ENCODE peak calls at places on chromosomes 2 and 18, in five cellular contexts. Y is CD4-positive, alpha-beta T cell; U is left ventricle myocardium inferior; X is heart left ventricle; T is DND-41. K is an unnamed sample.

GRCh38 chr2:172858473-172858745 is 122.8 kb downstream of the RAPGEF4 start:
- DNase-seq in Y (no peak), U (no peak), T (no peak), X (no peak), K (no peak)

GRCh38 chr2:55063226-55063625 is 13.0 kb upstream of the RTN4 start:
- DNase-seq in T (no peak), U (no peak), X (no peak), Y (no peak), K (no peak)

GRCh38 chr2:124563415-124563814 is 538.3 kb downstream of the CNTNAP5 start:
- DNase-seq in X (no peak), Y (no peak), T (no peak), U (no peak), K (no peak)

GRCh38 chr2:127685410-127686110 is 10.2 kb upstream of the LIMS2 start:
- DNase-seq in Y (no peak), X (no peak), T (no peak), U (no peak), K (no peak)

GRCh38 chr2:151576080-151576479 is 158.2 kb downstream of the NEB start:
- DNase-seq in U (no peak), Y (no peak), X (no peak), T (no peak), K (no peak)

GRCh38 chr2:174718591-174718990 is 45.7 kb downstream of the CHRNA1 start:
- DNase-seq in U (no peak), X (no peak), T (no peak), Y (no peak), K (no peak)

GRCh38 chr2:234682492-234683228 is 185.8 kb upstream of the ARL4C start:
- DNase-seq in T (no peak), U (no peak), Y (no peak), X (no peak), K (no peak)

GRCh38 chr2:223086360-223086981 is 34.5 kb downstream of the KCNE4 start:
- DNase-seq in U (no peak), T (no peak), Y (no peak), X (no peak), K (no peak)

GRCh38 chr18:68520406-68521075 is 194.4 kb downstream of the TMX3 start:
- DNase-seq in T (no peak), U (no peak), X (no peak), Y (no peak), K (no peak)

GRCh38 chr2:37802899-37803379 is 122.1 kb upstream of the RMDN2 start:
- DNase-seq in U (no peak), Y (no peak), X (no peak), T (no peak), K (no peak)

GRCh38 chr18:60892855-60893254 is 440.4 kb upstream of the CDH20 start:
- DNase-seq in Y (no peak), T (no peak), U (no peak), X (no peak), K (no peak)

GRCh38 chr2:20525041-20526035 is 78.5 kb downstream of the RHOB start:
- DNase-seq in T (no peak), Y (no peak), U (no peak), X (peak; percentile 38), K (peak; percentile 89)

GRCh38 chr2:10584242-10584753 is 105.5 kb downstream of the NOL10 start:
- DNase-seq in X (no peak), T (no peak), Y (no peak), U (no peak), K (no peak)

GRCh38 chr18:49664086-49664890 is 102.4 kb downstream of the LIPG start:
- DNase-seq in Y (no peak), X (peak; percentile 61), T (no peak), U (peak; percentile 59), K (no peak)